ENCODE peak calls at places on chromosomes 16 and 17, in five cellular contexts. One of them, this sample, is unnamed.

GRCh38 chr17:36993227-36993626 is 44.5 kb downstream of the AATF start:
- DNase-seq in K562: no peak
- DNase-seq in SK-N-SH: peak
- DNase-seq in HCT116: no peak
- DNase-seq in HepG2: no peak
- DNase-seq in this sample: no peak

GRCh38 chr16:84349852-84350565 is 18.3 kb upstream of the ATP2C2 start:
- DNase-seq in K562: no peak
- DNase-seq in SK-N-SH: no peak
- DNase-seq in HCT116: no peak
- DNase-seq in HepG2: no peak
- DNase-seq in this sample: no peak

GRCh38 chr16:48188449-48189102 is 32.8 kb upstream of the ABCC12 start:
- DNase-seq in K562: no peak
- DNase-seq in SK-N-SH: no peak
- DNase-seq in HCT116: no peak
- DNase-seq in HepG2: peak
- DNase-seq in this sample: no peak

GRCh38 chr17:82611140-82612058 is 36.8 kb downstream of the WDR45B start:
- DNase-seq in K562: peak
- DNase-seq in SK-N-SH: peak
- DNase-seq in HCT116: no peak
- DNase-seq in HepG2: no peak
- DNase-seq in this sample: no peak

GRCh38 chr16:50272111-50272571 is 5.8 kb downstream of the ADCY7 start:
- DNase-seq in K562: no peak
- DNase-seq in SK-N-SH: no peak
- DNase-seq in HCT116: no peak
- DNase-seq in HepG2: no peak
- DNase-seq in this sample: no peak

GRCh38 chr17:29241015-29241963 is 5.4 kb upstream of the CRYBA1 start:
- DNase-seq in K562: no peak
- DNase-seq in SK-N-SH: peak
- DNase-seq in HCT116: peak
- DNase-seq in HepG2: peak
- DNase-seq in this sample: peak

GRCh38 chr16:31265329-31266245 is 5.8 kb downstream of the ITGAM start:
- DNase-seq in K562: no peak
- DNase-seq in SK-N-SH: no peak
- DNase-seq in HCT116: no peak
- DNase-seq in HepG2: no peak
- DNase-seq in this sample: no peak

GRCh38 chr17:78791840-78792709 is 10.0 kb upstream of the CYTH1 start:
- DNase-seq in K562: no peak
- DNase-seq in SK-N-SH: peak
- DNase-seq in HCT116: no peak
- DNase-seq in HepG2: no peak
- DNase-seq in this sample: no peak

GRCh38 chr16:85330694-85331188 is 218.5 kb upstream of the CIBAR2 start:
- DNase-seq in K562: peak
- DNase-seq in SK-N-SH: peak
- DNase-seq in HCT116: peak
- DNase-seq in HepG2: peak
- DNase-seq in this sample: peak

DNA sequence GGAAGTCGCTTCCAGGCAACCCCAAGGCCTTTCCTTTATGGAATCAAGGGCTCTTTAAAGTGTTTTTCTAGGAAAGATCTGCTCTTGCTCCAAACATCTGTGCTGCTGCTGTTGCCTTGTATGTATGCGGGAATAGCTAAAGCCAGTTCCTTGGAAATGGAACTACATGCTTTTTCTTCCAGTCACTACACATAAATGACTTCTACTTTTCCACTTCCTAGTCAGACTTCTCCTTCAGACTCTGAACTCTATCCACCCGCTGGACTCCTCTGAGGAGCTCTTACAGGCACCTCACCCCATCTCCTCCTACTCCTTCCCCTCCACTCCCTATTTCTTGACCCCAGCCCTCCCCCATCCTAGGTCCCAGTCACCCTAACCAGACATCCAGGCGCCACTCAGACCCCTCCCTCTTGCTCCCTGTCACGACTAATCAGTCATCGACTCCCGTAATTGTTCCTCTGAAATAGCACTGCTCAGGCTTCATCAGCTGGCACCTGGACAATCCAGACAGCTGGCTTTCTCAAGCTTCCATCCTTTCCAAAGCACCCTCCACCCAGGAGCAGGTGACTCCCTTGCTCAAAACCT is 15.0 kb upstream of the PEMT start:
- DNase-seq in K562: peak
- DNase-seq in SK-N-SH: no peak
- DNase-seq in HCT116: no peak
- DNase-seq in HepG2: no peak
- DNase-seq in this sample: no peak
- TF ChIP-seq JUND in K562: no peak
- TF ChIP-seq JUND in SK-N-SH: no peak
- TF ChIP-seq JUND in HCT116: no peak
- TF ChIP-seq JUND in HepG2: no peak
- TF ChIP-seq JUND in this sample: no peak

DNA sequence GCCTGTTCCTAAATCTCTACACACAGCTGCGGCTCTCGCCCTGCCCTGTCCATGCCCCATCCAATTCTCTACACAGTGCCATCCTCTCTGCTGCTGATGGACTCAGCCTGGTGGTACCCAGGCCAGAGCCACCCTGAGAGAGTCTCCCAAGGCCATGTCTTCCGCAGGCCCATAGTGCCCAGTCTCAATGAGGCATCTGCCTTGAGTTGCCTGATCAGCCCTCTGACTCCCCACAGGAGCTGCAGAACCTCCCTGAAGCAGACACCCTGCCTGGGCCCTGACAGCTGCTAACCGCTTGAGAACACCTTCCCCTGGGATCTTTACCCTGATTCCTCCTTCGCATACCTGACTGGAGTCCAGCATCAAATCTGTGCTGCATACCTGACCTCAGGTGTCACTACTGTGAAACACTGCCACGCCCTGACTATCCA is 13.3 kb downstream of the TSPOAP1 start:
- DNase-seq in K562: no peak
- DNase-seq in SK-N-SH: peak
- DNase-seq in HCT116: no peak
- DNase-seq in HepG2: no peak
- DNase-seq in this sample: no peak
- TF ChIP-seq JUND in K562: no peak
- TF ChIP-seq JUND in SK-N-SH: no peak
- TF ChIP-seq JUND in HCT116: no peak
- TF ChIP-seq JUND in HepG2: no peak
- TF ChIP-seq JUND in this sample: no peak

DNA sequence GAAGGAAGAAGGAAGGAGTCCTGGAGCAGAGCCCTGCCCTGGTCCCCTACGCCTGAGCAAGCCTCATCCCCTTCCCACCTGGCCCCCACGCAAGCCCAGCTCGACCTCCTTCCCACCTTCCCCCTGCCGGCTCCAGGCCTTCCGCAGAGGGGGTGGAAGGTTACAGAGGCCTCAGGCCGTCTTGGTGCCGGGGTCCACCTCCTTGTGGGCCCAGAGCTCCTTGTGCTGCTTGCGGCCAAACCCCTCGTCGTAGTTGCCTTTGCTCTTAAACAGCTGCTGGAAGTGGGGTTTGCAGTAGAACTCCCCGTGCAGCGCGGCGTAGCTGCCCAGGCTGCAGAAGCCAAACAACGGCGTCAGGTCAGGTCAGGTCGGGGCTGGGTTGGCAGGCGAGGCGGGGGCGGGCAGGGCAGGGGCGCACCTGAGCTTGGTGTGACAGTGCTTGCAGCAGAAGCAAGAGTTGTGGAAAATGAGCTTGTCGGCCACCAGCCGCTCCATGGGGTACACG is 1.5 kb downstream of the LIMD2 start:
- DNase-seq in K562: no peak
- DNase-seq in SK-N-SH: no peak
- DNase-seq in HCT116: no peak
- DNase-seq in HepG2: no peak
- DNase-seq in this sample: no peak
- TF ChIP-seq JUND in K562: no peak
- TF ChIP-seq JUND in SK-N-SH: no peak
- TF ChIP-seq JUND in HCT116: no peak
- TF ChIP-seq JUND in HepG2: no peak
- TF ChIP-seq JUND in this sample: no peak

GRCh38 chr16:1960665-1961630 is 1.6 kb downstream of the NDUFB10 start:
- DNase-seq in K562: no peak
- DNase-seq in SK-N-SH: no peak
- DNase-seq in HCT116: peak
- DNase-seq in HepG2: peak
- DNase-seq in this sample: peak
- TF ChIP-seq JUND in K562: no peak
- TF ChIP-seq JUND in SK-N-SH: peak
- TF ChIP-seq JUND in HCT116: no peak
- TF ChIP-seq JUND in HepG2: no peak
- TF ChIP-seq JUND in this sample: no peak

GRCh38 chr17:12830692-12831363 is 41.5 kb downstream of the ARHGAP44 start:
- DNase-seq in K562: no peak
- DNase-seq in SK-N-SH: no peak
- DNase-seq in HCT116: no peak
- DNase-seq in HepG2: no peak
- DNase-seq in this sample: no peak
- TF ChIP-seq JUND in K562: no peak
- TF ChIP-seq JUND in SK-N-SH: no peak
- TF ChIP-seq JUND in HCT116: no peak
- TF ChIP-seq JUND in HepG2: no peak
- TF ChIP-seq JUND in this sample: no peak

GRCh38 chr17:48194097-48194550 is 86.6 kb downstream of the SNX11 start:
- DNase-seq in K562: no peak
- DNase-seq in SK-N-SH: no peak
- DNase-seq in HCT116: peak
- DNase-seq in HepG2: no peak
- DNase-seq in this sample: no peak
- TF ChIP-seq JUND in K562: no peak
- TF ChIP-seq JUND in SK-N-SH: no peak
- TF ChIP-seq JUND in HCT116: peak
- TF ChIP-seq JUND in HepG2: no peak
- TF ChIP-seq JUND in this sample: no peak

DNA sequence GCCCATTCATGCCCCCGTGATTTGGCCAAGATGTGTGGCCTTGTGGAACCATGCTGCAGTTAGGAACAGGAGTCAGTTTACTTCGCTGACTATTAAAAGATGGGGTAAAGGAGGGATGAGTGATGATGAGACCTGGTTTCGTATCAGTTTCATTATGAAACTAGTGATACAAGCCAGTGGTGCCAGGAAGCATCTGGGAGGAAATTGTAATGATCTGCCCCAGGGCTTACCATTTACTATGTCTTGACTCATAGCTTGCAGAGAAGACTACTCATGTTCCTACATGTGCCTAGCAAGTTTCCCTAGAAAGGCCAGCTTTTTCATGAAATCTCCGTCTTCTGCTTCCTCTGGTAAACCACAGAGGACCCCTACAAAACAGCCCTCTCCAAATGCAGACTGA is 23.2 kb downstream of the CDH3 start:
- DNase-seq in K562: no peak
- DNase-seq in SK-N-SH: no peak
- DNase-seq in HCT116: no peak
- DNase-seq in HepG2: no peak
- DNase-seq in this sample: no peak
- TF ChIP-seq JUND in K562: no peak
- TF ChIP-seq JUND in SK-N-SH: no peak
- TF ChIP-seq JUND in HCT116: no peak
- TF ChIP-seq JUND in HepG2: no peak
- TF ChIP-seq JUND in this sample: no peak